ENCODE peak calls at places on chromosomes 13 and 19, in four cellular contexts. B is SW 1271; R is NCI-H2171; D is activated naive CD4-positive, alpha-beta T cell. K is an unnamed sample.

GRCh38 chr13:113729329-113730019 is 29.6 kb upstream of the TMEM255B start:
- DNase-seq in D (no peak), R (no peak), B (no peak), K (no peak)

GRCh38 chr19:22935151-22935550 is 67.8 kb downstream of the ZNF728 start:
- DNase-seq in R (no peak), D (no peak), B (no peak), K (no peak)

GRCh38 chr19:35782589-35782988 is 7.2 kb downstream of the ARHGAP33 start:
- DNase-seq in B (no peak), D (no peak), R (no peak), K (no peak)

GRCh38 chr19:10290439-10290875 is 705 bp downstream of the ICAM5 start:
- DNase-seq in D (no peak), B (no peak), R (peak; percentile 4), K (no peak)

GRCh38 chr19:4194353-4194752 is 11.9 kb downstream of the ANKRD24 start:
- DNase-seq in B (no peak), R (no peak), D (no peak), K (no peak)

GRCh38 chr19:12064266-12065099 is at the start of gene ZNF844:
- DNase-seq in D (peak; percentile 43), R (no peak), B (peak; percentile 83), K (peak; percentile 27)

GRCh38 chr19:49855676-49856573 is 5.0 kb downstream of the PTOV1 start:
- DNase-seq in R (no peak), B (no peak), D (no peak), K (no peak)

GRCh38 chr19:48481846-48482639 is 12.9 kb downstream of the CYTH2 start:
- DNase-seq in R (no peak), D (no peak), B (no peak), K (no peak)

GRCh38 chr13:48009298-48009697 is 8.2 kb upstream of the SUCLA2 start:
- DNase-seq in R (no peak), B (no peak), D (no peak), K (no peak)

GRCh38 chr19:6811378-6811777 is 38.9 kb downstream of the VAV1 start:
- DNase-seq in B (no peak), D (no peak), R (no peak), K (no peak)

GRCh38 chr13:36461472-36461871 is 29.2 kb downstream of the CCNA1 start:
- DNase-seq in R (no peak), D (no peak), B (no peak), K (no peak)

GRCh38 chr19:44807162-44807561 is 1.7 kb upstream of the BCAM start:
- DNase-seq in R (peak; percentile 37), B (no peak), D (no peak), K (no peak)

GRCh38 chr19:30093966-30094770 is 152.1 kb downstream of the URI1 start:
- DNase-seq in B (no peak), R (no peak), D (no peak), K (no peak)

GRCh38 chr13:72514141-72514540 is 213.3 kb downstream of the MZT1 start:
- DNase-seq in B (no peak), D (no peak), R (no peak), K (no peak)

GRCh38 chr13:64239372-64239771 is 2823.7 kb upstream of the PCDH20 start:
- DNase-seq in D (no peak), B (no peak), R (no peak), K (no peak)

GRCh38 chr19:11538232-11539036 is at the start of gene CNN1:
- DNase-seq in B (no peak), D (no peak), R (no peak), K (no peak)

GRCh38 chr19:33175156-33175782 is 18.9 kb upstream of the LRP3 start:
- DNase-seq in R (no peak), B (no peak), D (no peak), K (no peak)

GRCh38 chr13:37905736-37906135 is 36.2 kb upstream of the TRPC4 start:
- DNase-seq in R (no peak), D (no peak), B (no peak), K (no peak)

GRCh38 chr13:20425819-20426219 is 99.8 kb downstream of the CRYL1 start:
- DNase-seq in B (no peak), D (no peak), R (no peak), K (no peak)

GRCh38 chr13:97243915-97244820 is 22.0 kb downstream of the MBNL2 start:
- DNase-seq in B (no peak), D (no peak), R (no peak), K (no peak)

GRCh38 chr13:81957121-81957520 is 1616.2 kb upstream of the SPRY2 start:
- DNase-seq in D (no peak), B (no peak), R (no peak), K (no peak)

K was measured in central memory CD8-positive, alpha-beta T cell.